ENCODE peak calls at places on chromosomes 16 and 17, in six cellular contexts. One of them, this sample, is unnamed.

GRCh38 chr16:29317269-29317668 is 89.2 kb downstream of the NPIPB11 start:
- DNase-seq in substantia nigra: no peak
- DNase-seq in stimulated activated CD8-positive, alpha-beta memory T cell treated with anti-CD3 and anti-CD28 coated beads, Interleukin-7, amount 100 ng/mL, for 1 hour: no peak
- DNase-seq in fibroblast of villous mesenchyme: no peak
- DNase-seq in HEK293T: no peak
- DNase-seq in PC-3: no peak
- DNase-seq in this sample: no peak

GRCh38 chr17:17062356-17062755 is 20.1 kb downstream of the MPRIP start:
- DNase-seq in PC-3: no peak
- DNase-seq in stimulated activated CD8-positive, alpha-beta memory T cell treated with anti-CD3 and anti-CD28 coated beads, Interleukin-7, amount 100 ng/mL, for 1 hour: no peak
- DNase-seq in HEK293T: no peak
- DNase-seq in substantia nigra: no peak
- DNase-seq in fibroblast of villous mesenchyme: peak; percentile 33
- DNase-seq in this sample: no peak

GRCh38 chr17:59347975-59348391 is 16.5 kb downstream of the YPEL2 start:
- DNase-seq in substantia nigra: no peak
- DNase-seq in fibroblast of villous mesenchyme: no peak
- DNase-seq in HEK293T: no peak
- DNase-seq in PC-3: no peak
- DNase-seq in stimulated activated CD8-positive, alpha-beta memory T cell treated with anti-CD3 and anti-CD28 coated beads, Interleukin-7, amount 100 ng/mL, for 1 hour: no peak
- DNase-seq in this sample: no peak

GRCh38 chr16:48057085-48057484 is 98.7 kb downstream of the ABCC12 start:
- DNase-seq in PC-3: no peak
- DNase-seq in fibroblast of villous mesenchyme: peak; percentile 15
- DNase-seq in stimulated activated CD8-positive, alpha-beta memory T cell treated with anti-CD3 and anti-CD28 coated beads, Interleukin-7, amount 100 ng/mL, for 1 hour: no peak
- DNase-seq in substantia nigra: no peak
- DNase-seq in HEK293T: no peak
- DNase-seq in this sample: no peak

GRCh38 chr16:27486760-27487159 is 63.0 kb downstream of the GTF3C1 start:
- DNase-seq in fibroblast of villous mesenchyme: no peak
- DNase-seq in HEK293T: no peak
- DNase-seq in stimulated activated CD8-positive, alpha-beta memory T cell treated with anti-CD3 and anti-CD28 coated beads, Interleukin-7, amount 100 ng/mL, for 1 hour: no peak
- DNase-seq in substantia nigra: no peak
- DNase-seq in PC-3: no peak
- DNase-seq in this sample: no peak

GRCh38 chr16:11583889-11584565 is 2.7 kb downstream of the LITAF start:
- DNase-seq in fibroblast of villous mesenchyme: no peak
- DNase-seq in stimulated activated CD8-positive, alpha-beta memory T cell treated with anti-CD3 and anti-CD28 coated beads, Interleukin-7, amount 100 ng/mL, for 1 hour: no peak
- DNase-seq in PC-3: peak; percentile 41
- DNase-seq in HEK293T: no peak
- DNase-seq in substantia nigra: no peak
- DNase-seq in this sample: no peak

GRCh38 chr17:6633263-6633662 is 7.2 kb downstream of the KIAA0753 start:
- DNase-seq in stimulated activated CD8-positive, alpha-beta memory T cell treated with anti-CD3 and anti-CD28 coated beads, Interleukin-7, amount 100 ng/mL, for 1 hour: no peak
- DNase-seq in fibroblast of villous mesenchyme: no peak
- DNase-seq in PC-3: no peak
- DNase-seq in substantia nigra: no peak
- DNase-seq in HEK293T: no peak
- DNase-seq in this sample: no peak

GRCh38 chr16:49496656-49497055 is 123.1 kb downstream of the C16orf78 start:
- DNase-seq in substantia nigra: no peak
- DNase-seq in fibroblast of villous mesenchyme: no peak
- DNase-seq in PC-3: no peak
- DNase-seq in stimulated activated CD8-positive, alpha-beta memory T cell treated with anti-CD3 and anti-CD28 coated beads, Interleukin-7, amount 100 ng/mL, for 1 hour: no peak
- DNase-seq in HEK293T: no peak
- DNase-seq in this sample: no peak

GRCh38 chr17:1999557-2000251 is 25.4 kb downstream of the RTN4RL1 start:
- DNase-seq in fibroblast of villous mesenchyme: peak; percentile 24
- DNase-seq in PC-3: peak; percentile 19
- DNase-seq in HEK293T: no peak
- DNase-seq in substantia nigra: peak; percentile 55
- DNase-seq in stimulated activated CD8-positive, alpha-beta memory T cell treated with anti-CD3 and anti-CD28 coated beads, Interleukin-7, amount 100 ng/mL, for 1 hour: no peak
- DNase-seq in this sample: peak; percentile 57

This sample was measured in D341Med.